ENCODE peak calls at places on chromosome 11, in six cellular contexts. One of them, this sample, is unnamed.

GRCh38 chr11:101442936-101443521 is 140.8 kb downstream of the TRPC6 start:
- DNase-seq in keratinocyte: no peak
- DNase-seq in thoracic aorta: no peak
- DNase-seq in astrocyte: no peak
- DNase-seq in CD8-positive, alpha-beta T cell: no peak
- DNase-seq in choroid plexus epithelial cell: no peak
- DNase-seq in this sample: no peak

GRCh38 chr11:119157088-119157487 is 8.2 kb downstream of the ABCG4 start:
- DNase-seq in keratinocyte: no peak
- DNase-seq in choroid plexus epithelial cell: no peak
- DNase-seq in astrocyte: no peak
- DNase-seq in CD8-positive, alpha-beta T cell: no peak
- DNase-seq in thoracic aorta: no peak
- DNase-seq in this sample: no peak

GRCh38 chr11:37449146-37449545 is 851.1 kb upstream of the RAG2 start:
- DNase-seq in CD8-positive, alpha-beta T cell: no peak
- DNase-seq in keratinocyte: no peak
- DNase-seq in astrocyte: peak
- DNase-seq in thoracic aorta: no peak
- DNase-seq in choroid plexus epithelial cell: peak
- DNase-seq in this sample: peak

GRCh38 chr11:20459865-20460264 is 72.3 kb downstream of the PRMT3 start:
- DNase-seq in thoracic aorta: no peak
- DNase-seq in choroid plexus epithelial cell: no peak
- DNase-seq in keratinocyte: no peak
- DNase-seq in CD8-positive, alpha-beta T cell: no peak
- DNase-seq in astrocyte: no peak
- DNase-seq in this sample: peak

GRCh38 chr11:64742087-64742939 is 1.6 kb downstream of the RASGRP2 start:
- DNase-seq in keratinocyte: no peak
- DNase-seq in thoracic aorta: no peak
- DNase-seq in astrocyte: no peak
- DNase-seq in CD8-positive, alpha-beta T cell: no peak
- DNase-seq in choroid plexus epithelial cell: peak
- DNase-seq in this sample: no peak

GRCh38 chr11:119055901-119056300 is 1.1 kb downstream of the HYOU1 start:
- DNase-seq in choroid plexus epithelial cell: peak
- DNase-seq in astrocyte: no peak
- DNase-seq in thoracic aorta: no peak
- DNase-seq in keratinocyte: no peak
- DNase-seq in CD8-positive, alpha-beta T cell: no peak
- DNase-seq in this sample: peak

GRCh38 chr11:123158609-123159008 is 36.4 kb downstream of the CLMP start:
- DNase-seq in CD8-positive, alpha-beta T cell: no peak
- DNase-seq in astrocyte: no peak
- DNase-seq in thoracic aorta: no peak
- DNase-seq in choroid plexus epithelial cell: no peak
- DNase-seq in keratinocyte: no peak
- DNase-seq in this sample: no peak

GRCh38 chr11:100978442-100978841 is 151.2 kb downstream of the PGR start:
- DNase-seq in keratinocyte: no peak
- DNase-seq in astrocyte: no peak
- DNase-seq in CD8-positive, alpha-beta T cell: no peak
- DNase-seq in choroid plexus epithelial cell: no peak
- DNase-seq in thoracic aorta: no peak
- DNase-seq in this sample: no peak

GRCh38 chr11:126981635-126982034 is 18.9 kb downstream of the KIRREL3 start:
- DNase-seq in astrocyte: no peak
- DNase-seq in thoracic aorta: no peak
- DNase-seq in CD8-positive, alpha-beta T cell: no peak
- DNase-seq in choroid plexus epithelial cell: no peak
- DNase-seq in keratinocyte: no peak
- DNase-seq in this sample: no peak

GRCh38 chr11:2708151-2708581 is 8.4 kb upstream of the KCNQ1OT1 start:
- DNase-seq in thoracic aorta: no peak
- DNase-seq in choroid plexus epithelial cell: peak
- DNase-seq in astrocyte: no peak
- DNase-seq in CD8-positive, alpha-beta T cell: no peak
- DNase-seq in keratinocyte: no peak
- DNase-seq in this sample: no peak

GRCh38 chr11:72519220-72519881 is 85.0 kb upstream of the CLPB start:
- DNase-seq in choroid plexus epithelial cell: peak
- DNase-seq in thoracic aorta: no peak
- DNase-seq in astrocyte: no peak
- DNase-seq in CD8-positive, alpha-beta T cell: no peak
- DNase-seq in keratinocyte: no peak
- DNase-seq in this sample: no peak
- TF ChIP-seq CTCF in choroid plexus epithelial cell: no peak
- TF ChIP-seq CTCF in thoracic aorta: no peak
- TF ChIP-seq CTCF in astrocyte: no peak
- TF ChIP-seq CTCF in CD8-positive, alpha-beta T cell: no peak
- TF ChIP-seq CTCF in keratinocyte: no peak
- TF ChIP-seq CTCF in this sample: no peak

GRCh38 chr11:44709281-44709562 is 17.5 kb upstream of the TSPAN18 start:
- DNase-seq in thoracic aorta: no peak
- DNase-seq in choroid plexus epithelial cell: no peak
- DNase-seq in keratinocyte: no peak
- DNase-seq in CD8-positive, alpha-beta T cell: no peak
- DNase-seq in astrocyte: peak
- DNase-seq in this sample: no peak

GRCh38 chr11:44711772-44712608 is 14.8 kb upstream of the TSPAN18 start:
- DNase-seq in astrocyte: no peak
- DNase-seq in keratinocyte: no peak
- DNase-seq in choroid plexus epithelial cell: no peak
- DNase-seq in CD8-positive, alpha-beta T cell: no peak
- DNase-seq in thoracic aorta: no peak
- DNase-seq in this sample: no peak

GRCh38 chr11:44713022-44713421 is 13.7 kb upstream of the TSPAN18 start:
- DNase-seq in keratinocyte: no peak
- DNase-seq in astrocyte: no peak
- DNase-seq in choroid plexus epithelial cell: no peak
- DNase-seq in CD8-positive, alpha-beta T cell: no peak
- DNase-seq in thoracic aorta: no peak
- DNase-seq in this sample: no peak

GRCh38 chr11:44709966-44710365 is 16.8 kb upstream of the TSPAN18 start:
- DNase-seq in choroid plexus epithelial cell: no peak
- DNase-seq in keratinocyte: no peak
- DNase-seq in thoracic aorta: no peak
- DNase-seq in CD8-positive, alpha-beta T cell: no peak
- DNase-seq in astrocyte: peak
- DNase-seq in this sample: peak

DNA sequence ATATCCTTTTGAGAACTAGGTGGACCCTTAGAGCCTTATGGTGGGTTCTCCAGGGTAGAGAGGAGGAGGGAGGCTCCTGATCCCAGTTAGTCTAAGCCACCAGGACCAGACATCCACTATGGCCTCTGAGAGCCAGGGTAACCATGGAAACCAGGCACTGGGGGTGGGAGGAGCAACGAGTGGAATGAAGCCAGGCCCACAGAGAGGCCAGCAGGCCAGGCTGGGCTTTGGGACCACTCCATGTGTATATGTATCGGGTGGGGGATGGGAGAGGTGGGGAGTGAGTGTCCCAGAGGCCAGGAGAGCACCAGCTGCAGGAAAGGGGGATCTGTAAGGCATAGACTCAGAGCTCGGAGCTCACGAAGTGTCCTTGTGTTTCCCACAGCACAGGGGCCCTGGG is 15.6 kb upstream of the TSPAN18 start:
- DNase-seq in thoracic aorta: no peak
- DNase-seq in CD8-positive, alpha-beta T cell: no peak
- DNase-seq in choroid plexus epithelial cell: no peak
- DNase-seq in keratinocyte: no peak
- DNase-seq in astrocyte: no peak
- DNase-seq in this sample: no peak
- H3K4me3 ChIP-seq in thoracic aorta: no peak
- H3K4me3 ChIP-seq in CD8-positive, alpha-beta T cell: no peak
- H3K4me3 ChIP-seq in choroid plexus epithelial cell: no peak
- H3K4me3 ChIP-seq in keratinocyte: no peak
- H3K4me3 ChIP-seq in astrocyte: no peak
- H3K4me3 ChIP-seq in this sample: no peak

DNA sequence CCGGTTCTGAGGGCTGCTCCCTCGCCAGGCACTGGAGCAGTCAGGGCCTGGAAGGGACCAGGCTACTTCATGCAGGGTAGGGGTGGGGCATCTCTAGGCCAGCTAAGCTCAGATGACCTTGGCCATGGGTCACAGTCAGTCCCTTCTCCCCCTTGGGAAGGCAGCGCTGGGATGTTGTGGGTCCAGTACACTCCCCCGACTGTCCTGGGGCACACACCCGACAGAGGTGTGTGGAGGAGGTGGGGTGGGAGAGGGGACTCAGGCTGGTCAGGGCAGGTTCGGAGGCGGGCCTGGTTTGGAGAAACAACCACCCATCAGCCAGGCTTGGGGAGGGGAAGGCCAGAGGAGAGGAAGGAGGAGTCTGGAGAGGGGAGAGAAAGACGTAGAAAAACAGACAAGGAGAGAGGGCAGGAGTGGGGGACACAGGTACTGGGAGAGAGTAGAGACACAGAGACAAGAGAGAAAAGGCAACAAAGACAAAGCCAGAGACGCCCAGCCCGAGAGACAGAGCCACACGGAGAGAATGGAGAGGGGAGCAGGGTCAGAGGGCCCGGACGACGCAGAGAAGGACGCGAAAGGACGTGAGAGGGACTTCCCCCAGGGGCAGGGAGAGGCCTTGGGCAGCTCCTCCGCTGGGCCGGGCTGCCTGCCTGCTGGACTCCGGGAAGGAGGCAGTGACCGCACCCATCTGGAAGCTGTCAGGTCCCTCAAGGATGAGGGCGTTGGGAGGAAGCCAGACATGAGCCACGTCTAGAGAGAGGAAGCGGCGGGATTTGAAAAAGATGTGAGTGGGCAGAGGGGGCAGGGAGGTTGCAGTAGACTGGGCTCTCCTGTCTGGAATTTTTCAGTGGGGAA is 30.6 kb upstream of the TSKU start:
- DNase-seq in thoracic aorta: peak
- DNase-seq in choroid plexus epithelial cell: peak
- DNase-seq in astrocyte: peak
- DNase-seq in keratinocyte: no peak
- DNase-seq in CD8-positive, alpha-beta T cell: no peak
- DNase-seq in this sample: peak
- TF ChIP-seq CTCF in thoracic aorta: no peak
- TF ChIP-seq CTCF in choroid plexus epithelial cell: no peak
- TF ChIP-seq CTCF in astrocyte: no peak
- TF ChIP-seq CTCF in keratinocyte: no peak
- TF ChIP-seq CTCF in CD8-positive, alpha-beta T cell: no peak
- TF ChIP-seq CTCF in this sample: no peak

GRCh38 chr11:16096336-16096735 is 260.0 kb downstream of the SOX6 start:
- DNase-seq in CD8-positive, alpha-beta T cell: no peak
- DNase-seq in thoracic aorta: no peak
- DNase-seq in keratinocyte: no peak
- DNase-seq in astrocyte: peak
- DNase-seq in choroid plexus epithelial cell: peak
- DNase-seq in this sample: peak
- H3K4me3 ChIP-seq in CD8-positive, alpha-beta T cell: no peak
- H3K4me3 ChIP-seq in thoracic aorta: no peak
- H3K4me3 ChIP-seq in keratinocyte: peak
- H3K4me3 ChIP-seq in astrocyte: no peak
- H3K4me3 ChIP-seq in choroid plexus epithelial cell: no peak
- H3K4me3 ChIP-seq in this sample: no peak

DNA sequence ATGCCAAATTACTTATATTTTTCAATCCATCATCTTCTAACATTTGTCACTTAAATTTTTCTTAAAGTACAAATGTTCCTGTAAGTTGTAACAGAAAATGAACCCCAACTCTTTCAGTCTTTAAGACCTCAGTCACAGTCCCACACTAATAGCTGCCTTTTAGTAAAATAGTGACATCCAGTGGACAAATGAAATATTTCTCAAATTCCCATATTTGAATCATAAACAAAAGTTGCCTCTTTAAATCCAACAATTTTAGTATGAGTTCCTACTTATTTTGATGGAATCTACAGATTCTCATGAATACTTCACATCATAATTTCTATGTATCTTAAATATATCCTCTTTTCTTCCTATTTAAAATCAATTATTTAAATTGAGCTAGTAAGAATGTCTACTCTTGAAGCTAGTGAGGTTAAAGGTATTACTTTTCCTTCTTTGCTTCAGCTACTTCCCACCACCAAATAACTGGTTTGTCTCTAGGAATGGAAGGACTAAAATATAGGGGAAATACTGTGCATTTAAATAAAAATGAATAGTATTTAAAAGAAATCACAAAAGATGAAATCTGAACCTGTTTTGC is 9.2 kb downstream of the LIN7C start:
- DNase-seq in thoracic aorta: no peak
- DNase-seq in CD8-positive, alpha-beta T cell: no peak
- DNase-seq in choroid plexus epithelial cell: peak
- DNase-seq in keratinocyte: no peak
- DNase-seq in astrocyte: peak
- DNase-seq in this sample: peak
- TF ChIP-seq CTCF in thoracic aorta: peak
- TF ChIP-seq CTCF in CD8-positive, alpha-beta T cell: peak
- TF ChIP-seq CTCF in choroid plexus epithelial cell: peak
- TF ChIP-seq CTCF in keratinocyte: no peak
- TF ChIP-seq CTCF in astrocyte: peak
- TF ChIP-seq CTCF in this sample: peak

GRCh38 chr11:75565916-75566762 is 4.1 kb downstream of the SERPINH1 start:
- DNase-seq in choroid plexus epithelial cell: peak
- DNase-seq in astrocyte: no peak
- DNase-seq in thoracic aorta: no peak
- DNase-seq in CD8-positive, alpha-beta T cell: no peak
- DNase-seq in keratinocyte: no peak
- DNase-seq in this sample: no peak
- H3K4me3 ChIP-seq in choroid plexus epithelial cell: peak
- H3K4me3 ChIP-seq in astrocyte: peak
- H3K4me3 ChIP-seq in thoracic aorta: peak
- H3K4me3 ChIP-seq in CD8-positive, alpha-beta T cell: no peak
- H3K4me3 ChIP-seq in keratinocyte: no peak
- H3K4me3 ChIP-seq in this sample: peak